ENCODE peak calls at places on chromosomes 2 and 18, in four cellular contexts. One of them, this sample, is unnamed.

GRCh38 chr18:10070581-10071000 is 156.8 kb downstream of the VAPA start:
- DNase-seq in mammary epithelial cell: no peak
- DNase-seq in heart right ventricle: no peak
- DNase-seq in left ventricle myocardium inferior: no peak
- DNase-seq in this sample: no peak

GRCh38 chr18:55634545-55634944 is 46.6 kb upstream of the TCF4 start:
- DNase-seq in mammary epithelial cell: peak; percentile 85
- DNase-seq in heart right ventricle: no peak
- DNase-seq in left ventricle myocardium inferior: no peak
- DNase-seq in this sample: no peak

GRCh38 chr2:62536873-62537547 is 31.0 kb upstream of the TMEM17 start:
- DNase-seq in mammary epithelial cell: no peak
- DNase-seq in heart right ventricle: no peak
- DNase-seq in left ventricle myocardium inferior: no peak
- DNase-seq in this sample: no peak

GRCh38 chr2:44801676-44802408 is 139.7 kb upstream of the SIX3 start:
- DNase-seq in mammary epithelial cell: no peak
- DNase-seq in heart right ventricle: no peak
- DNase-seq in left ventricle myocardium inferior: no peak
- DNase-seq in this sample: no peak

GRCh38 chr18:23071285-23071684 is 64.0 kb upstream of the CABLES1 start:
- DNase-seq in mammary epithelial cell: peak; percentile 11
- DNase-seq in heart right ventricle: peak; percentile 25
- DNase-seq in left ventricle myocardium inferior: peak; percentile 22
- DNase-seq in this sample: no peak

GRCh38 chr18:23479829-23480505 is 23.3 kb upstream of the RMC1 start:
- DNase-seq in mammary epithelial cell: no peak
- DNase-seq in heart right ventricle: no peak
- DNase-seq in left ventricle myocardium inferior: no peak
- DNase-seq in this sample: no peak

GRCh38 chr18:69064063-69064462 is 266.2 kb downstream of the CCDC102B start:
- DNase-seq in mammary epithelial cell: no peak
- DNase-seq in heart right ventricle: no peak
- DNase-seq in left ventricle myocardium inferior: no peak
- DNase-seq in this sample: no peak

GRCh38 chr2:160989778-160990177 is 170.4 kb upstream of the TANK start:
- DNase-seq in mammary epithelial cell: no peak
- DNase-seq in heart right ventricle: no peak
- DNase-seq in left ventricle myocardium inferior: no peak
- DNase-seq in this sample: no peak

GRCh38 chr2:107728586-107728985 is 98.1 kb upstream of the RGPD4 start:
- DNase-seq in mammary epithelial cell: no peak
- DNase-seq in heart right ventricle: no peak
- DNase-seq in left ventricle myocardium inferior: no peak
- DNase-seq in this sample: no peak

GRCh38 chr2:121360566-121361300 is 75.7 kb upstream of the TFCP2L1 start:
- DNase-seq in mammary epithelial cell: peak; percentile 87
- DNase-seq in heart right ventricle: no peak
- DNase-seq in left ventricle myocardium inferior: peak; percentile 46
- DNase-seq in this sample: peak; percentile 27

GRCh38 chr18:73728657-73729056 is 419.0 kb downstream of the FBXO15 start:
- DNase-seq in mammary epithelial cell: no peak
- DNase-seq in heart right ventricle: no peak
- DNase-seq in left ventricle myocardium inferior: no peak
- DNase-seq in this sample: no peak

GRCh38 chr2:26968001-26968400 is 2.4 kb upstream of the MAPRE3 start:
- DNase-seq in mammary epithelial cell: peak; percentile 59
- DNase-seq in heart right ventricle: no peak
- DNase-seq in left ventricle myocardium inferior: no peak
- DNase-seq in this sample: no peak

GRCh38 chr18:51897884-51898283 is 442.1 kb upstream of the DCC start:
- DNase-seq in mammary epithelial cell: peak; percentile 69
- DNase-seq in heart right ventricle: no peak
- DNase-seq in left ventricle myocardium inferior: no peak
- DNase-seq in this sample: no peak

GRCh38 chr2:232139786-232140562 is 178.5 kb downstream of the DIS3L2 start:
- DNase-seq in mammary epithelial cell: peak; percentile 8
- DNase-seq in heart right ventricle: no peak
- DNase-seq in left ventricle myocardium inferior: no peak
- DNase-seq in this sample: no peak

GRCh38 chr2:202122975-202123765 is 50.1 kb downstream of the KIAA2012 start:
- DNase-seq in mammary epithelial cell: no peak
- DNase-seq in heart right ventricle: no peak
- DNase-seq in left ventricle myocardium inferior: no peak
- DNase-seq in this sample: no peak

GRCh38 chr2:147609301-147609700 is 235.5 kb upstream of the ACVR2A start:
- DNase-seq in mammary epithelial cell: no peak
- DNase-seq in heart right ventricle: no peak
- DNase-seq in left ventricle myocardium inferior: no peak
- DNase-seq in this sample: no peak

GRCh38 chr18:68757121-68757520 is 40.8 kb upstream of the CCDC102B start:
- DNase-seq in mammary epithelial cell: no peak
- DNase-seq in heart right ventricle: no peak
- DNase-seq in left ventricle myocardium inferior: no peak
- DNase-seq in this sample: no peak

GRCh38 chr2:216533504-216534068 is 34.9 kb downstream of the RPL37A start:
- DNase-seq in mammary epithelial cell: peak; percentile 79
- DNase-seq in heart right ventricle: no peak
- DNase-seq in left ventricle myocardium inferior: no peak
- DNase-seq in this sample: no peak

GRCh38 chr2:196088209-196088608 is 19.6 kb upstream of the DNAH7 start:
- DNase-seq in mammary epithelial cell: peak; percentile 39
- DNase-seq in heart right ventricle: no peak
- DNase-seq in left ventricle myocardium inferior: no peak
- DNase-seq in this sample: no peak

GRCh38 chr2:163878718-163879117 is 142.9 kb upstream of the FIGN start:
- DNase-seq in mammary epithelial cell: peak; percentile 9
- DNase-seq in heart right ventricle: no peak
- DNase-seq in left ventricle myocardium inferior: no peak
- DNase-seq in this sample: no peak

GRCh38 chr2:113818382-113818951 is 62.0 kb upstream of the SLC35F5 start:
- DNase-seq in mammary epithelial cell: peak; percentile 84
- DNase-seq in heart right ventricle: peak; percentile 33
- DNase-seq in left ventricle myocardium inferior: peak; percentile 16
- DNase-seq in this sample: no peak

GRCh38 chr18:36411745-36412168 is 114.2 kb downstream of the FHOD3 start:
- DNase-seq in mammary epithelial cell: no peak
- DNase-seq in heart right ventricle: no peak
- DNase-seq in left ventricle myocardium inferior: no peak
- DNase-seq in this sample: no peak

GRCh38 chr2:44778221-44778654 is 163.3 kb upstream of the SIX3 start:
- DNase-seq in mammary epithelial cell: no peak
- DNase-seq in heart right ventricle: no peak
- DNase-seq in left ventricle myocardium inferior: no peak
- DNase-seq in this sample: no peak

GRCh38 chr18:77374106-77374505 is 124.5 kb downstream of the GALR1 start:
- DNase-seq in mammary epithelial cell: no peak
- DNase-seq in heart right ventricle: no peak
- DNase-seq in left ventricle myocardium inferior: peak; percentile 33
- DNase-seq in this sample: no peak

GRCh38 chr18:4017479-4017878 is 437.6 kb downstream of the DLGAP1 start:
- DNase-seq in mammary epithelial cell: no peak
- DNase-seq in heart right ventricle: no peak
- DNase-seq in left ventricle myocardium inferior: no peak
- DNase-seq in this sample: no peak

GRCh38 chr18:35163736-35164532 is 76.9 kb upstream of the ZNF397 start:
- DNase-seq in mammary epithelial cell: no peak
- DNase-seq in heart right ventricle: peak; percentile 37
- DNase-seq in left ventricle myocardium inferior: no peak
- DNase-seq in this sample: no peak

GRCh38 chr2:105407946-105408743 is 9.3 kb upstream of the FHL2 start:
- DNase-seq in mammary epithelial cell: peak; percentile 62
- DNase-seq in heart right ventricle: no peak
- DNase-seq in left ventricle myocardium inferior: no peak
- DNase-seq in this sample: no peak

GRCh38 chr2:105410554-105410953 is 11.7 kb upstream of the FHL2 start:
- DNase-seq in mammary epithelial cell: peak; percentile 89
- DNase-seq in heart right ventricle: no peak
- DNase-seq in left ventricle myocardium inferior: no peak
- DNase-seq in this sample: no peak

GRCh38 chr2:105411720-105412407 is 13.0 kb upstream of the FHL2 start:
- DNase-seq in mammary epithelial cell: no peak
- DNase-seq in heart right ventricle: no peak
- DNase-seq in left ventricle myocardium inferior: no peak
- DNase-seq in this sample: no peak

GRCh38 chr2:105412584-105412983 is 13.7 kb upstream of the FHL2 start:
- DNase-seq in mammary epithelial cell: no peak
- DNase-seq in heart right ventricle: no peak
- DNase-seq in left ventricle myocardium inferior: no peak
- DNase-seq in this sample: no peak

DNA sequence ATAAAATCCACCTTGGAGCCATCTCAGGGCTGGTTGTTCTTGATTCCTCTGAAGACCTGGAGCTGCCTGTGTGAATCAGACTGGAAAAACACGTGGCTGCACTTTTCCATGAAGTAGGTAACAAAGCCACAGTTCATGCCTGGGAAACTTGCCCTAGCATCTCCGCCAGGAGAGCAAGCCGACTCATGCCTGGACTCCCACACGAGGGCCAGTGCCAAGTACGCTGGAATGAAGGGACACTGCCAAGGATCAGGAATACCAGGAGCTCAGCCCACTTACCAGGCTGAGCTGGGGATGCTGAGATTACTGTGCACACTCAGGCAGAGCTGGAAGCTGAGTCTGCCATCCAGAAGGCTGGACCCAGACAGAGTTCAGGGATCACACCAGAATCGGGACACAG is 10.9 kb upstream of the FHL2 start:
- DNase-seq in mammary epithelial cell: peak; percentile 93
- DNase-seq in heart right ventricle: peak; percentile 87
- DNase-seq in left ventricle myocardium inferior: peak; percentile 73
- DNase-seq in this sample: peak; percentile 77
- H3K27ac ChIP-seq in mammary epithelial cell: peak overlapping the region; percentile 89
- H3K27ac ChIP-seq in heart right ventricle: peak overlapping the region; percentile 42
- H3K27ac ChIP-seq in left ventricle myocardium inferior: peak overlapping the region; percentile 75
- H3K27ac ChIP-seq in this sample: peak overlapping the region; percentile 66

DNA sequence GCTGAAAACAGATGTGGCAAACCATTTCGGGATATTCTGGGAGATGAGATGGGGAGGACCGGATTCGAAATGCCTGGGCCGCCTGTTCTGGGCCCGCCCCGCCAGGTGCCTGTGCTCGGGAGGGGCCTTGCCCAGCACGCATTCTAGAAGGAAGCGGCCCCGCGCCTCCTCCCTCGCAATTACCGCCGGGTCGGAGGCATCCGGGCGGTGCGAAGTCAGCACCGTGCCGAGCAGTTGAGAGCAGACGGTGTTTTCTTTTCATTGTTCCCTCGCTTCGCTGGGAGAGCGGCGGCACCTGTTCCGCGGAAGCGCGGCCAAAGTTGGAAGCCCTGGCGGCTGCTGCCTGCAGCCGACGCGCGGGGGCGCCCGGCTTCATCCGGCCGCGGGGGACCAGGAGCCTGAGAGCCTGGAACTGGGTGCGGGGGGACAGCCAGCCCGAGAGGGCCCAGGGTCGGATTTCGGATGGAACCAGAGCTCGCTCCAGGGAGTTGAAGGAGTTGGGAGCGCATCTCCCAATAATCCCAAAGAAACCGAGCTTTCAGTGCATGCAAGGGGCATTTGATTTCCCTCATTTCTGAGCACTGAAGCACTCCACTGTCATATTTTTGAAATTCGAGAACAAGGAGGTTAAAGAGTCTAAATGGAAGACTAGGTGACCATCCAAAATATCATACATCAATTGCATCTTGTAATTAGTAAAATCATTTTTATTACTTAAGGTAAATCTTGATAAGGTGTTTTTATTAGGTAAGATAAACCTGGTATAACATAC is 241.8 kb upstream of the RAB12 start:
- DNase-seq in mammary epithelial cell: no peak
- DNase-seq in heart right ventricle: peak; percentile 11
- DNase-seq in left ventricle myocardium inferior: no peak
- DNase-seq in this sample: no peak
- TF ChIP-seq CTCF in mammary epithelial cell: peak; percentile 60
- TF ChIP-seq CTCF in heart right ventricle: peak; percentile 68
- TF ChIP-seq CTCF in left ventricle myocardium inferior: peak; percentile 64
- TF ChIP-seq CTCF in this sample: peak; percentile 53

DNA sequence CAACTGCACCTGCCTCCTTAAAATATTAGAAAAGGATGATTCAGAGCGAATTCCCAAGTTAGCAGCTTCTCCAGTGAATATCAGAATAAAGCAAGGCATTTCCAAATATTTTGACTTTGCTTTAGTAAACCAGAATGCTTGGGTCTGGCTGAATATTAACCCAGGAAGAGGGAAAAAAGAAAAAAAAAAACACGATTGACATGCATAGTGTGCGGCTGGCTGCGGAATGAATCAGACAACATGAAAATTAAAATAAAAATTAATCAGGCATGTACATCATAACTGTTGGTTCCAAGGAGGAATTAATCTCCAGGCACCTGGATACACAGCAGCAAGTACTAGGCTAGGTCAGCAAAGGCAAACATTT is 105.8 kb upstream of the NCKAP5 start:
- DNase-seq in mammary epithelial cell: no peak
- DNase-seq in heart right ventricle: no peak
- DNase-seq in left ventricle myocardium inferior: no peak
- DNase-seq in this sample: no peak
- H3K27ac ChIP-seq in mammary epithelial cell: no peak overlapping the region
- H3K27ac ChIP-seq in heart right ventricle: peak overlapping the region; percentile 4
- H3K27ac ChIP-seq in left ventricle myocardium inferior: peak overlapping the region; percentile 85
- H3K27ac ChIP-seq in this sample: no peak overlapping the region

GRCh38 chr2:9910699-9911098 is 40.8 kb upstream of the GRHL1 start:
- DNase-seq in mammary epithelial cell: no peak
- DNase-seq in heart right ventricle: no peak
- DNase-seq in left ventricle myocardium inferior: no peak
- DNase-seq in this sample: no peak

GRCh38 chr2:9909106-9909505 is 42.4 kb upstream of the GRHL1 start:
- DNase-seq in mammary epithelial cell: peak; percentile 46
- DNase-seq in heart right ventricle: no peak
- DNase-seq in left ventricle myocardium inferior: no peak
- DNase-seq in this sample: no peak

GRCh38 chr2:9912468-9912867 is 39.0 kb upstream of the GRHL1 start:
- DNase-seq in mammary epithelial cell: no peak
- DNase-seq in heart right ventricle: no peak
- DNase-seq in left ventricle myocardium inferior: no peak
- DNase-seq in this sample: no peak

GRCh38 chr2:9918275-9918674 is 33.2 kb upstream of the GRHL1 start:
- DNase-seq in mammary epithelial cell: no peak
- DNase-seq in heart right ventricle: no peak
- DNase-seq in left ventricle myocardium inferior: no peak
- DNase-seq in this sample: no peak

DNA sequence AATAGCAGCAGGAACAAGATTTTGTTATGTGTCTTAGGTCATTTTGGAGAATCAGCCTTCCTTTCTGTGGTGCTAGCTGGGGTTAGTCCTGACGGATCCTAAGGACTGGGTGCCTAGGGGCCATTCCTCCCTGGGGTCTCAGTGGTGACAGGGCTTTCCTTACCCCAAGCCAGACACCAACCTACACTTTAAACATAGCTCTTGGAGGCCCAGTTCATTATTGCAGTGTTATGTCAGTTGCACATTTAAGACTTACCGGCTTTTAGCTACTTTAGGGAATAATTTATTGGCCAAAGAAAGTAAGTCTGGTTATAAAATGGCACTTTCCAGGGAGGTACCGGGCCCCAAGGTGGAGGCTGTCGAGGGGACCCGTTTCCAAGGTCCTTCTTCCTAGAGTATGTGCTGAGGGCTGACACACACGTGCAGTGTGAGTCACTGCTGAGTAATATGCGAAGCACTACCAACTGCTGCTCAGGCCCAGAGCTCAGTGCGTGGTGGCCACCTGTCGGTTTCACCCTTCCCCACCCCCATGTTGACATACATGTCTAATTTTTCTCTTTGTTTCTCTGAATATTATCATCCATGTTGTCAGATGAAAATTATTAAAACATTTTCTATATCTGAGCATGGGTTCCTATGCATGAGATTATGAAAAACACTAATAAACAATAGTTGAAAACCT is 37.0 kb upstream of the GRHL1 start:
- DNase-seq in mammary epithelial cell: peak; percentile 82
- DNase-seq in heart right ventricle: no peak
- DNase-seq in left ventricle myocardium inferior: no peak
- DNase-seq in this sample: no peak
- TF ChIP-seq CTCF in mammary epithelial cell: peak; percentile 71
- TF ChIP-seq CTCF in heart right ventricle: no peak
- TF ChIP-seq CTCF in left ventricle myocardium inferior: no peak
- TF ChIP-seq CTCF in this sample: no peak